ENCODE peak calls at places on chromosomes 6 and 20, in seven cellular contexts. One of them, this sample, is unnamed.

GRCh38 chr6:44068607-44069296 is 58.5 kb downstream of the MRPL14 start:
- DNase-seq in stimulated activated naive CD4-positive, alpha-beta T cell: no peak
- DNase-seq in left colon: no peak
- DNase-seq in A549: no peak
- DNase-seq in HTR-8/SVneo: no peak
- DNase-seq in astrocyte: no peak
- DNase-seq in HEK293T: peak; percentile 42
- DNase-seq in this sample: no peak

GRCh38 chr6:834879-835278 is 141.9 kb upstream of the EXOC2 start:
- DNase-seq in stimulated activated naive CD4-positive, alpha-beta T cell: no peak
- DNase-seq in left colon: no peak
- DNase-seq in A549: no peak
- DNase-seq in HTR-8/SVneo: no peak
- DNase-seq in astrocyte: no peak
- DNase-seq in HEK293T: no peak
- DNase-seq in this sample: peak; percentile 63

GRCh38 chr20:36818831-36819230 is 45.3 kb upstream of the DSN1 start:
- DNase-seq in stimulated activated naive CD4-positive, alpha-beta T cell: peak; percentile 15
- DNase-seq in left colon: no peak
- DNase-seq in A549: no peak
- DNase-seq in HTR-8/SVneo: no peak
- DNase-seq in astrocyte: no peak
- DNase-seq in HEK293T: no peak
- DNase-seq in this sample: no peak

GRCh38 chr6:16802071-16802470 is 40.8 kb upstream of the ATXN1 start:
- DNase-seq in stimulated activated naive CD4-positive, alpha-beta T cell: no peak
- DNase-seq in left colon: no peak
- DNase-seq in A549: no peak
- DNase-seq in HTR-8/SVneo: no peak
- DNase-seq in astrocyte: peak; percentile 91
- DNase-seq in HEK293T: no peak
- DNase-seq in this sample: no peak

GRCh38 chr6:56399672-56400263 is 152.4 kb upstream of the COL21A1 start:
- DNase-seq in stimulated activated naive CD4-positive, alpha-beta T cell: no peak
- DNase-seq in left colon: no peak
- DNase-seq in A549: no peak
- DNase-seq in HTR-8/SVneo: no peak
- DNase-seq in astrocyte: no peak
- DNase-seq in HEK293T: no peak
- DNase-seq in this sample: no peak

GRCh38 chr6:161418458-161418945 is 144.6 kb upstream of the AGPAT4 start:
- DNase-seq in stimulated activated naive CD4-positive, alpha-beta T cell: peak; percentile 41
- DNase-seq in left colon: no peak
- DNase-seq in A549: no peak
- DNase-seq in HTR-8/SVneo: no peak
- DNase-seq in astrocyte: peak; percentile 79
- DNase-seq in HEK293T: peak; percentile 67
- DNase-seq in this sample: peak; percentile 84

GRCh38 chr6:87155920-87156600 is 695 bp downstream of the ZNF292 start:
- DNase-seq in stimulated activated naive CD4-positive, alpha-beta T cell: peak; percentile 36
- DNase-seq in left colon: peak; percentile 63
- DNase-seq in A549: peak; percentile 3
- DNase-seq in HTR-8/SVneo: peak; percentile 13
- DNase-seq in astrocyte: peak; percentile 44
- DNase-seq in HEK293T: peak; percentile 53
- DNase-seq in this sample: peak; percentile 50

GRCh38 chr6:33592595-33593413 is 12.7 kb upstream of the BAK1 start:
- DNase-seq in stimulated activated naive CD4-positive, alpha-beta T cell: peak; percentile 44
- DNase-seq in left colon: peak; percentile 74
- DNase-seq in A549: no peak
- DNase-seq in HTR-8/SVneo: no peak
- DNase-seq in astrocyte: no peak
- DNase-seq in HEK293T: no peak
- DNase-seq in this sample: no peak

GRCh38 chr6:133953634-133954415 is 801 bp downstream of the TBPL1 start:
- DNase-seq in stimulated activated naive CD4-positive, alpha-beta T cell: no peak
- DNase-seq in left colon: no peak
- DNase-seq in A549: no peak
- DNase-seq in HTR-8/SVneo: no peak
- DNase-seq in astrocyte: no peak
- DNase-seq in HEK293T: no peak
- DNase-seq in this sample: no peak

GRCh38 chr6:88472731-88473130 is 306.6 kb upstream of the CNR1 start:
- DNase-seq in stimulated activated naive CD4-positive, alpha-beta T cell: no peak
- DNase-seq in left colon: no peak
- DNase-seq in A549: no peak
- DNase-seq in HTR-8/SVneo: no peak
- DNase-seq in astrocyte: no peak
- DNase-seq in HEK293T: no peak
- DNase-seq in this sample: no peak

GRCh38 chr20:49573900-49574416 is 6.0 kb upstream of the PTGIS start:
- DNase-seq in stimulated activated naive CD4-positive, alpha-beta T cell: no peak
- DNase-seq in left colon: no peak
- DNase-seq in A549: no peak
- DNase-seq in HTR-8/SVneo: no peak
- DNase-seq in astrocyte: peak; percentile 89
- DNase-seq in HEK293T: no peak
- DNase-seq in this sample: peak; percentile 79

GRCh38 chr6:49300443-49300842 is 162.6 kb downstream of the MMUT start:
- DNase-seq in stimulated activated naive CD4-positive, alpha-beta T cell: no peak
- DNase-seq in left colon: no peak
- DNase-seq in A549: no peak
- DNase-seq in HTR-8/SVneo: no peak
- DNase-seq in astrocyte: no peak
- DNase-seq in HEK293T: no peak
- DNase-seq in this sample: peak; percentile 9

GRCh38 chr20:38001981-38002380 is 31.3 kb downstream of the TTI1 start:
- DNase-seq in stimulated activated naive CD4-positive, alpha-beta T cell: peak; percentile 15
- DNase-seq in left colon: no peak
- DNase-seq in A549: no peak
- DNase-seq in HTR-8/SVneo: no peak
- DNase-seq in astrocyte: peak; percentile 30
- DNase-seq in HEK293T: no peak
- DNase-seq in this sample: peak; percentile 44

GRCh38 chr6:31493875-31494694 is 3.9 kb upstream of the MICB start:
- DNase-seq in stimulated activated naive CD4-positive, alpha-beta T cell: peak; percentile 38
- DNase-seq in left colon: peak; percentile 76
- DNase-seq in A549: peak; percentile 67
- DNase-seq in HTR-8/SVneo: peak; percentile 67
- DNase-seq in astrocyte: peak; percentile 43
- DNase-seq in HEK293T: peak; percentile 72
- DNase-seq in this sample: peak; percentile 81